ENCODE peak calls at places on chromosomes 7 and 10, in six cellular contexts. One of them, this sample, is unnamed.

GRCh38 chr10:60848126-60848525 is 69.8 kb downstream of the CDK1 start:
- DNase-seq in cerebellum: no peak
- DNase-seq in stimulated activated CD4-positive, alpha-beta T cell treated with anti-CD3 and anti-CD28 coated beads, Interleukin-1b, Interleukin-23, amount 100 ng/mL, for 1 hour: no peak
- DNase-seq in AG08395: peak; percentile 56
- DNase-seq in GM12865: no peak
- DNase-seq in iPS-NIHi11: no peak
- DNase-seq in this sample: no peak

GRCh38 chr7:134823400-134823799 is 44.0 kb downstream of the CALD1 start:
- DNase-seq in cerebellum: no peak
- DNase-seq in stimulated activated CD4-positive, alpha-beta T cell treated with anti-CD3 and anti-CD28 coated beads, Interleukin-1b, Interleukin-23, amount 100 ng/mL, for 1 hour: no peak
- DNase-seq in AG08395: peak; percentile 34
- DNase-seq in GM12865: no peak
- DNase-seq in iPS-NIHi11: no peak
- DNase-seq in this sample: no peak

GRCh38 chr10:52312999-52313349 is 1.1 kb upstream of the DKK1 start:
- DNase-seq in cerebellum: no peak
- DNase-seq in stimulated activated CD4-positive, alpha-beta T cell treated with anti-CD3 and anti-CD28 coated beads, Interleukin-1b, Interleukin-23, amount 100 ng/mL, for 1 hour: no peak
- DNase-seq in AG08395: no peak
- DNase-seq in GM12865: no peak
- DNase-seq in iPS-NIHi11: no peak
- DNase-seq in this sample: no peak

GRCh38 chr7:17545348-17545747 is 246.9 kb downstream of the AHR start:
- DNase-seq in cerebellum: no peak
- DNase-seq in stimulated activated CD4-positive, alpha-beta T cell treated with anti-CD3 and anti-CD28 coated beads, Interleukin-1b, Interleukin-23, amount 100 ng/mL, for 1 hour: no peak
- DNase-seq in AG08395: no peak
- DNase-seq in GM12865: no peak
- DNase-seq in iPS-NIHi11: no peak
- DNase-seq in this sample: no peak

GRCh38 chr10:132223156-132223590 is 36.4 kb downstream of the DPYSL4 start:
- DNase-seq in cerebellum: peak; percentile 82
- DNase-seq in stimulated activated CD4-positive, alpha-beta T cell treated with anti-CD3 and anti-CD28 coated beads, Interleukin-1b, Interleukin-23, amount 100 ng/mL, for 1 hour: peak; percentile 13
- DNase-seq in AG08395: peak; percentile 93
- DNase-seq in GM12865: peak; percentile 76
- DNase-seq in iPS-NIHi11: peak; percentile 96
- DNase-seq in this sample: peak; percentile 39

GRCh38 chr7:3427957-3428356 is 126.9 kb downstream of the SDK1 start:
- DNase-seq in cerebellum: no peak
- DNase-seq in stimulated activated CD4-positive, alpha-beta T cell treated with anti-CD3 and anti-CD28 coated beads, Interleukin-1b, Interleukin-23, amount 100 ng/mL, for 1 hour: no peak
- DNase-seq in AG08395: no peak
- DNase-seq in GM12865: no peak
- DNase-seq in iPS-NIHi11: peak; percentile 29
- DNase-seq in this sample: no peak

GRCh38 chr10:91350651-91351081 is 59.5 kb upstream of the HECTD2 start:
- DNase-seq in cerebellum: no peak
- DNase-seq in stimulated activated CD4-positive, alpha-beta T cell treated with anti-CD3 and anti-CD28 coated beads, Interleukin-1b, Interleukin-23, amount 100 ng/mL, for 1 hour: no peak
- DNase-seq in AG08395: no peak
- DNase-seq in GM12865: no peak
- DNase-seq in iPS-NIHi11: no peak
- DNase-seq in this sample: no peak

GRCh38 chr7:141145630-141145982 is 71.7 kb downstream of the TMEM178B start:
- DNase-seq in cerebellum: no peak
- DNase-seq in stimulated activated CD4-positive, alpha-beta T cell treated with anti-CD3 and anti-CD28 coated beads, Interleukin-1b, Interleukin-23, amount 100 ng/mL, for 1 hour: no peak
- DNase-seq in AG08395: no peak
- DNase-seq in GM12865: no peak
- DNase-seq in iPS-NIHi11: no peak
- DNase-seq in this sample: no peak

GRCh38 chr7:47889723-47890122 is 58.5 kb downstream of the PKD1L1 start:
- DNase-seq in cerebellum: no peak
- DNase-seq in stimulated activated CD4-positive, alpha-beta T cell treated with anti-CD3 and anti-CD28 coated beads, Interleukin-1b, Interleukin-23, amount 100 ng/mL, for 1 hour: no peak
- DNase-seq in AG08395: no peak
- DNase-seq in GM12865: no peak
- DNase-seq in iPS-NIHi11: no peak
- DNase-seq in this sample: no peak

GRCh38 chr10:84715911-84716310 is 387.5 kb downstream of the CCSER2 start:
- DNase-seq in cerebellum: no peak
- DNase-seq in stimulated activated CD4-positive, alpha-beta T cell treated with anti-CD3 and anti-CD28 coated beads, Interleukin-1b, Interleukin-23, amount 100 ng/mL, for 1 hour: no peak
- DNase-seq in AG08395: no peak
- DNase-seq in GM12865: peak; percentile 48
- DNase-seq in iPS-NIHi11: peak; percentile 82
- DNase-seq in this sample: no peak

GRCh38 chr10:89283988-89284475 is 17.8 kb upstream of the IFIT2 start:
- DNase-seq in cerebellum: peak; percentile 84
- DNase-seq in stimulated activated CD4-positive, alpha-beta T cell treated with anti-CD3 and anti-CD28 coated beads, Interleukin-1b, Interleukin-23, amount 100 ng/mL, for 1 hour: no peak
- DNase-seq in AG08395: peak; percentile 80
- DNase-seq in GM12865: no peak
- DNase-seq in iPS-NIHi11: peak; percentile 57
- DNase-seq in this sample: no peak

GRCh38 chr10:88879754-88880286 is at the start of gene STAMBPL1:
- DNase-seq in cerebellum: peak; percentile 68
- DNase-seq in stimulated activated CD4-positive, alpha-beta T cell treated with anti-CD3 and anti-CD28 coated beads, Interleukin-1b, Interleukin-23, amount 100 ng/mL, for 1 hour: peak; percentile 37
- DNase-seq in AG08395: peak; percentile 24
- DNase-seq in GM12865: peak; percentile 89
- DNase-seq in iPS-NIHi11: peak; percentile 71
- DNase-seq in this sample: peak; percentile 56

GRCh38 chr7:68929712-68930395 is 668.4 kb upstream of the AUTS2 start:
- DNase-seq in cerebellum: peak; percentile 58
- DNase-seq in stimulated activated CD4-positive, alpha-beta T cell treated with anti-CD3 and anti-CD28 coated beads, Interleukin-1b, Interleukin-23, amount 100 ng/mL, for 1 hour: no peak
- DNase-seq in AG08395: peak; percentile 82
- DNase-seq in GM12865: no peak
- DNase-seq in iPS-NIHi11: no peak
- DNase-seq in this sample: no peak

GRCh38 chr7:150368884-150369739 is 490 bp downstream of the REPIN1 start:
- DNase-seq in cerebellum: peak; percentile 69
- DNase-seq in stimulated activated CD4-positive, alpha-beta T cell treated with anti-CD3 and anti-CD28 coated beads, Interleukin-1b, Interleukin-23, amount 100 ng/mL, for 1 hour: no peak
- DNase-seq in AG08395: peak; percentile 78
- DNase-seq in GM12865: peak; percentile 89
- DNase-seq in iPS-NIHi11: peak; percentile 82
- DNase-seq in this sample: no peak

GRCh38 chr10:32038777-32039176 is 17.4 kb downstream of the KIF5B start:
- DNase-seq in cerebellum: no peak
- DNase-seq in stimulated activated CD4-positive, alpha-beta T cell treated with anti-CD3 and anti-CD28 coated beads, Interleukin-1b, Interleukin-23, amount 100 ng/mL, for 1 hour: no peak
- DNase-seq in AG08395: no peak
- DNase-seq in GM12865: no peak
- DNase-seq in iPS-NIHi11: no peak
- DNase-seq in this sample: no peak

GRCh38 chr10:35903021-35903420 is 260.9 kb upstream of the FZD8 start:
- DNase-seq in cerebellum: no peak
- DNase-seq in stimulated activated CD4-positive, alpha-beta T cell treated with anti-CD3 and anti-CD28 coated beads, Interleukin-1b, Interleukin-23, amount 100 ng/mL, for 1 hour: no peak
- DNase-seq in AG08395: no peak
- DNase-seq in GM12865: no peak
- DNase-seq in iPS-NIHi11: no peak
- DNase-seq in this sample: no peak

GRCh38 chr10:112761256-112761655 is 188.8 kb upstream of the TCF7L2 start:
- DNase-seq in cerebellum: no peak
- DNase-seq in stimulated activated CD4-positive, alpha-beta T cell treated with anti-CD3 and anti-CD28 coated beads, Interleukin-1b, Interleukin-23, amount 100 ng/mL, for 1 hour: no peak
- DNase-seq in AG08395: no peak
- DNase-seq in GM12865: no peak
- DNase-seq in iPS-NIHi11: no peak
- DNase-seq in this sample: no peak

This sample was measured in activated T-helper 1 cell treated with anti-CD3 and anti-CD28 coated beads, Interleukin-2, amount 50 U/mL, for 16 hours.